ENCODE peak calls at places on chromosomes 6 and 20, in eight cellular contexts. A is PC-9, D is gastrocnemius medialis, W is astrocyte, S is right cardiac atrium, Z is OCI-LY7, K is cardiac muscle cell, T is uterus. I is an unnamed sample.

GRCh38 chr6:11214438-11214837 is 18.0 kb downstream of the NEDD9 start:
- DNase-seq in A (no peak), D (no peak), W (no peak), S (no peak), Z (no peak), K (no peak), T (no peak), I (no peak)

GRCh38 chr20:1951436-1952115 is 42.3 kb downstream of the PDYN start:
- DNase-seq in A (no peak), D (no peak), W (no peak), S (no peak), Z (no peak), K (no peak), T (no peak), I (no peak)

GRCh38 chr6:158314737-158315136 is 2.5 kb downstream of the TULP4 start:
- DNase-seq in A (no peak), D (no peak), W (no peak), S (no peak), Z (no peak), K (no peak), T (no peak), I (no peak)

GRCh38 chr6:82878812-82879211 is 186.8 kb downstream of the UBE3D start:
- DNase-seq in A (no peak), D (no peak), W (peak; percentile 50), S (no peak), Z (no peak), K (peak; percentile 57), T (no peak), I (no peak)

GRCh38 chr6:125693480-125693879 is 56.0 kb upstream of the HEY2 start:
- DNase-seq in A (no peak), D (no peak), W (no peak), S (no peak), Z (no peak), K (no peak), T (no peak), I (no peak)

GRCh38 chr6:13216236-13216933 is 112.0 kb downstream of the TBC1D7 start:
- DNase-seq in A (no peak), D (no peak), W (no peak), S (no peak), Z (no peak), K (no peak), T (no peak), I (no peak)

GRCh38 chr6:146829792-146830565 is 231.2 kb downstream of the ADGB start:
- DNase-seq in A (no peak), D (no peak), W (no peak), S (no peak), Z (no peak), K (no peak), T (no peak), I (no peak)

GRCh38 chr6:39685486-39685826 is 39.8 kb downstream of the KIF6 start:
- DNase-seq in A (no peak), D (no peak), W (no peak), S (no peak), Z (no peak), K (no peak), T (no peak), I (no peak)

GRCh38 chr6:163165922-163166321 is 248.6 kb upstream of the QKI start:
- DNase-seq in A (no peak), D (no peak), W (no peak), S (peak; percentile 31), Z (no peak), K (no peak), T (no peak), I (no peak)

GRCh38 chr6:104573372-104573771 is 286.3 kb downstream of the HACE1 start:
- DNase-seq in A (no peak), D (no peak), W (no peak), S (no peak), Z (no peak), K (no peak), T (no peak), I (no peak)

GRCh38 chr6:45278367-45278766 is 49.8 kb upstream of the RUNX2 start:
- DNase-seq in A (no peak), D (no peak), W (peak; percentile 32), S (no peak), Z (no peak), K (peak; percentile 8), T (no peak), I (no peak)

GRCh38 chr6:87393026-87393622 is 14.6 kb upstream of the CFAP206 start:
- DNase-seq in A (peak; percentile 18), D (no peak), W (peak; percentile 46), S (no peak), Z (peak; percentile 88), K (peak; percentile 79), T (no peak), I (no peak)

GRCh38 chr6:37207903-37208456 is 38.0 kb downstream of the PIM1 start:
- DNase-seq in A (peak; percentile 84), D (peak; percentile 44), W (peak; percentile 40), S (peak; percentile 87), Z (peak; percentile 81), K (peak; percentile 88), T (peak; percentile 60), I (peak; percentile 92)

GRCh38 chr20:53036992-53037391 is 64.8 kb downstream of the TSHZ2 start:
- DNase-seq in A (no peak), D (no peak), W (no peak), S (no peak), Z (no peak), K (no peak), T (peak; percentile 39), I (no peak)

GRCh38 chr6:55182016-55182650 is 7.8 kb downstream of the HCRTR2 start:
- DNase-seq in A (no peak), D (no peak), W (peak; percentile 1), S (no peak), Z (no peak), K (no peak), T (no peak), I (no peak)

GRCh38 chr6:125584468-125584939 is 164.9 kb upstream of the HEY2 start:
- DNase-seq in A (peak; percentile 41), D (peak; percentile 83), W (peak; percentile 14), S (no peak), Z (no peak), K (no peak), T (no peak), I (peak; percentile 34)

GRCh38 chr6:31687321-31687720 is 6.5 kb upstream of the LY6G5C start:
- DNase-seq in A (no peak), D (no peak), W (no peak), S (no peak), Z (no peak), K (no peak), T (no peak), I (no peak)

GRCh38 chr6:41119508-41119907 is 34.6 kb downstream of the TREML1 start:
- DNase-seq in A (no peak), D (no peak), W (no peak), S (no peak), Z (no peak), K (no peak), T (no peak), I (no peak)

GRCh38 chr20:15047561-15047960 is 710.1 kb upstream of the FLRT3 start:
- DNase-seq in A (no peak), D (no peak), W (no peak), S (no peak), Z (no peak), K (no peak), T (no peak), I (no peak)

GRCh38 chr20:15042723-15043122 is 705.3 kb upstream of the FLRT3 start:
- DNase-seq in A (no peak), D (no peak), W (no peak), S (no peak), Z (no peak), K (no peak), T (no peak), I (no peak)

GRCh38 chr20:15045246-15045645 is 707.8 kb upstream of the FLRT3 start:
- DNase-seq in A (no peak), D (peak; percentile 46), W (no peak), S (peak; percentile 57), Z (no peak), K (peak; percentile 19), T (peak; percentile 89), I (no peak)

GRCh38 chr20:15047100-15047499 is 709.7 kb upstream of the FLRT3 start:
- DNase-seq in A (no peak), D (no peak), W (no peak), S (no peak), Z (no peak), K (no peak), T (no peak), I (no peak)
- H3K4me1 ChIP-seq in A (no peaks in the 10 kb centered on the region), D (no peaks in the 10 kb centered on the region), W (no peaks in the 10 kb centered on the region), S (peaks cover 2% of the 10 kb centered on the region), Z (no peaks in the 10 kb centered on the region), K (no peaks in the 10 kb centered on the region), T (peaks cover 2% of the 10 kb centered on the region), I (peaks cover 4% of the 10 kb centered on the region)

GRCh38 chr20:58896820-58897219 is 44.3 kb downstream of the GNAS start:
- DNase-seq in A (no peak), D (no peak), W (no peak), S (no peak), Z (no peak), K (no peak), T (no peak), I (no peak)
- H3K4me1 ChIP-seq in A (peaks cover 23% of the 10 kb centered on the region), D (peaks cover 86% of the 10 kb centered on the region), W (peaks cover 27% of the 10 kb centered on the region), S (peaks cover 8% of the 10 kb centered on the region), Z (peaks cover 29% of the 10 kb centered on the region), K (peaks cover 81% of the 10 kb centered on the region), T (peaks cover 16% of the 10 kb centered on the region), I (peaks cover 31% of the 10 kb centered on the region)

DNA sequence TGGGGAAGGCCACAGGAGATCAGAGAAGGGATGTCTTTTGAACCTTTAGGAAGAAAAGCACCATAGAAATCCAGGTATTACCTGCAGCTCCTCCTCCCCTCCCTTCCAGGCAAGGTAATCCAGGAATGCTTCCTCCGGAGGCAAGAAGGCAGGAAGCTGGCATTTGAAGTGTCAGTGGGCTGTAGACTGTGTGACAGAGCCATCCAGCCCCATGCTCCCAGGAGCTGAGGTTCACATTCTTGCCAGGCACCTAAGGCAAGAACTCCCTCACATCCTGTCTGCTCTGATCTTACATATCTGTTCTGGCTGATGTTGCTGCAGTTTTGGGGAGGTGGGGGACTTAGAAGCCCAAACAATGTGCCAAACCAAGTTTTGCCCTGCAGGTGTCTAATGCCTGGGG is 27.8 kb upstream of the SCUBE3 start:
- DNase-seq in A (no peak), D (no peak), W (no peak), S (no peak), Z (no peak), K (no peak), T (no peak), I (no peak)
- H3K4me1 ChIP-seq in A (peaks cover 62% of the 10 kb centered on the region), D (peaks cover 8% of the 10 kb centered on the region), W (peaks cover 25% of the 10 kb centered on the region), S (peaks cover 6% of the 10 kb centered on the region), Z (no peaks in the 10 kb centered on the region), K (peaks cover 44% of the 10 kb centered on the region), T (no peaks in the 10 kb centered on the region), I (peaks cover 5% of the 10 kb centered on the region)

GRCh38 chr20:46463852-46464251 is 49.5 kb downstream of the ZNF334 start:
- DNase-seq in A (no peak), D (no peak), W (no peak), S (no peak), Z (no peak), K (no peak), T (no peak), I (no peak)

GRCh38 chr20:46464451-46464850 is 48.9 kb downstream of the ZNF334 start:
- DNase-seq in A (no peak), D (no peak), W (no peak), S (no peak), Z (no peak), K (no peak), T (no peak), I (no peak)

DNA sequence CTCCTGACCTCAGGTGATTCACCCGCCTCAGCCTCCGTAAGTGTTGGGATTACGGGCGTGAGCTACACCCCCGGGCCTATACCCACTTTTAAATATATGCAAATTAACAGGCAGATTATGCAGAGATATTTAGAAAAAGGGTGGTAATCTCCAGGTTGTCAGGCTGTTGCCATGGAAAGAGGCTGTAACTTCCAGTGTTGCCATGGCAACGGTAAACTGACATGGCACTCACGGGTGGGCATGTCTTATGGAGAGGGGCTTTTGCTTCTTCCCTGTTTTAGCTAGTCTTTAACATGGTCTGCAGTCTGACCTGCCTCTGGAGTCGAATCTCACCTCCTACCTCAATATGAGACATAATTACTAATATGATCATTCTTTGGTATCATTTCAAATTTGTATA is 44.9 kb downstream of the ZNF334 start:
- DNase-seq in A (no peak), D (no peak), W (no peak), S (no peak), Z (no peak), K (no peak), T (no peak), I (no peak)
- H3K4me1 ChIP-seq in A (no peaks in the 10 kb centered on the region), D (no peaks in the 10 kb centered on the region), W (no peaks in the 10 kb centered on the region), S (no peaks in the 10 kb centered on the region), Z (no peaks in the 10 kb centered on the region), K (no peaks in the 10 kb centered on the region), T (no peaks in the 10 kb centered on the region), I (no peaks in the 10 kb centered on the region)